ENCODE peak calls at places on chromosome 2, in four cellular contexts. C is GM12878, J is K562, K is endothelial cell of umbilical vein. O is an unnamed sample.

GRCh38 chr2:73253901-73254300 is 19.8 kb downstream of the CCT7 start:
- DNase-seq in K (no peak), J (peak; percentile 32), C (no peak), O (no peak)

GRCh38 chr2:27023740-27024139 is 9.0 kb upstream of the TMEM214 start:
- DNase-seq in J (no peak), C (no peak), K (no peak), O (no peak)

GRCh38 chr2:23544589-23545295 is 159.8 kb downstream of the KLHL29 start:
- DNase-seq in K (peak; percentile 82), J (no peak), C (no peak), O (peak; percentile 28)

GRCh38 chr2:157067562-157067961 is 189.9 kb upstream of the GALNT5 start:
- DNase-seq in J (no peak), C (no peak), K (no peak), O (no peak)

GRCh38 chr2:106886916-106887758 is 1.2 kb upstream of the ST6GAL2 start:
- DNase-seq in C (no peak), J (no peak), K (no peak), O (no peak)

GRCh38 chr2:199404841-199405240 is 52.9 kb downstream of the SATB2 start:
- DNase-seq in K (no peak), J (no peak), C (no peak), O (peak; percentile 57)

GRCh38 chr2:63980794-63981193 is 38.4 kb downstream of the VPS54 start:
- DNase-seq in J (no peak), C (no peak), K (no peak), O (no peak)

GRCh38 chr2:135819211-135819610 is 17.8 kb downstream of the LCT start:
- DNase-seq in J (peak; percentile 48), K (peak; percentile 16), C (no peak), O (peak; percentile 50)

GRCh38 chr2:320561-320960 is 32.7 kb upstream of the ALKAL2 start:
- DNase-seq in C (no peak), K (no peak), J (no peak), O (no peak)

GRCh38 chr2:172606285-172606684 is 50.4 kb downstream of the PDK1 start:
- DNase-seq in K (no peak), J (no peak), C (no peak), O (peak; percentile 54)

GRCh38 chr2:54524236-54524991 is 68.3 kb downstream of the SPTBN1 start:
- DNase-seq in J (peak; percentile 16), K (peak; percentile 61), C (peak; percentile 45), O (peak; percentile 83)

GRCh38 chr2:46490521-46491141 is 11.3 kb downstream of the TMEM247 start:
- DNase-seq in J (no peak), K (no peak), C (no peak), O (peak; percentile 26)

GRCh38 chr2:108193251-108193650 is 46.5 kb upstream of the SULT1C3 start:
- DNase-seq in K (no peak), C (no peak), J (no peak), O (no peak)

GRCh38 chr2:61855178-61855523 is 1.3 kb upstream of the FAM161A start:
- DNase-seq in C (no peak), K (peak; percentile 36), J (no peak), O (no peak)

GRCh38 chr2:100281521-100282438 is 40.5 kb downstream of the LONRF2 start:
- DNase-seq in J (peak; percentile 62), C (no peak), K (peak; percentile 62), O (no peak)

GRCh38 chr2:237315170-237315880 is 98.6 kb downstream of the COL6A3 start:
- DNase-seq in C (no peak), K (peak; percentile 60), J (no peak), O (peak; percentile 98)
- TF ChIP-seq FOS in C (no peak), K (no peak), J (no peak), O (peak; percentile 9)

GRCh38 chr2:195659114-195659513 is 2.1 kb downstream of the SLC39A10 start:
- DNase-seq in J (peak; percentile 28), K (peak; percentile 8), C (no peak), O (peak; percentile 42)

GRCh38 chr2:195662138-195662537 is 5.1 kb downstream of the SLC39A10 start:
- DNase-seq in K (no peak), J (peak; percentile 83), C (no peak), O (no peak)

GRCh38 chr2:195658541-195658890 is 1.5 kb downstream of the SLC39A10 start:
- DNase-seq in J (peak; percentile 80), C (no peak), K (peak; percentile 85), O (peak; percentile 90)

GRCh38 chr2:195657634-195658540 is 861 bp downstream of the SLC39A10 start:
- DNase-seq in K (peak; percentile 82), J (peak; percentile 79), C (no peak), O (peak; percentile 87)

DNA sequence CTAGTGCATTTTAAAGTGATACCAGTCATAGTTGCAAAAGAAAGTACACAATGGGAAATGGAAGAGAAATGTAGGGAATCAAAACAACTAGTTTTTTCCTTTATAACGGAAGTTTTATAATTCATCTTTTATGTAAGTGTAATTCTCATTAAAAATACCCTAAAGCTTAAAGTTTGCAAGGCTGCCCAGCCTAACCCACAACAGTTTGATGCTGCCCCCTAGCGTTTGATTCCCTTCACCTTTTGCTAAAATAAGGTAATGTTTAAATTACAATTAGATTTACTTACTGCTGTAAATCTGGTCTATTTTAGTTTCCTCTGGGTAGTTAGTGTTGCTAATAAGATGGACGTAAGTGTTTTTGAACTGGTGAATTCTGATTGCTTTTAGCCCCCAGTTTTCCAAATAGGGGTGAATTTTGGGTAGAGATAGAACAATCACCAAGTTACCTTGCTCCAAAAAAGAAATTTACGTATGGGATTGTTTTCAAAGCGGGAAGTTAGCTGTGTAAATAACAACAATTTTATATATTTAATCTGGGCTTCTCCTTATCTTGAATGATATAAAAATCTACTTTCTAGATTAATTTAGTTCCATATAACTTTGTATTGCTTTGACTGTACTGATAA is 3.4 kb downstream of the SLC39A10 start:
- DNase-seq in K (peak; percentile 78), J (peak; percentile 79), C (no peak), O (peak; percentile 82)
- TF ChIP-seq FOS in K (no peak), J (no peak), C (no peak), O (no peak)

GRCh38 chr2:235371018-235371417 is 122.8 kb upstream of the AGAP1 start:
- DNase-seq in K (no peak), C (no peak), J (no peak), O (no peak)

GRCh38 chr2:235366847-235367246 is 127.0 kb upstream of the AGAP1 start:
- DNase-seq in C (no peak), J (no peak), K (no peak), O (no peak)

GRCh38 chr2:235360446-235360845 is 133.4 kb upstream of the AGAP1 start:
- DNase-seq in J (no peak), C (no peak), K (no peak), O (no peak)

GRCh38 chr2:235366390-235366789 is 127.5 kb upstream of the AGAP1 start:
- DNase-seq in J (no peak), C (no peak), K (no peak), O (no peak)
- TF ChIP-seq FOS in J (no peak), C (no peak), K (no peak), O (no peak)

GRCh38 chr2:181806039-181806392 is 85.5 kb upstream of the ITPRID2 start:
- DNase-seq in J (no peak), C (no peak), K (no peak), O (no peak)
- TF ChIP-seq FOS in J (no peak), C (no peak), K (no peak), O (no peak)

GRCh38 chr2:177572236-177572671 is 179.7 kb downstream of the AGPS start:
- DNase-seq in K (no peak), J (no peak), C (no peak), O (no peak)
- TF ChIP-seq FOS in K (no peak), J (no peak), C (no peak), O (no peak)